ENCODE peak calls at places on chromosomes 2 and 18, in five cellular contexts. U is activated CD8-positive, alpha-beta memory T cell treated with anti-CD3 and anti-CD28 coated beads, Interleukin-2, amount 50 U/mL, for 48 hours; N is HCT116; W is anterior cingulate cortex; V is effector memory CD4-positive, alpha-beta T cell. J is an unnamed sample.

GRCh38 chr2:237199577-237199976 is 113.9 kb downstream of the COPS8 start:
- DNase-seq in U (peak; percentile 37), N (no peak), W (no peak), V (no peak), J (no peak)

GRCh38 chr2:28668106-28668814 is 83.4 kb upstream of the PPP1CB start:
- DNase-seq in U (no peak), N (no peak), W (no peak), V (no peak), J (no peak)

GRCh38 chr2:62410015-62410453 is 96.0 kb downstream of the TMEM17 start:
- DNase-seq in U (no peak), N (no peak), W (peak; percentile 14), V (no peak), J (no peak)

GRCh38 chr2:168684921-168685618 is 117.4 kb upstream of the NOSTRIN start:
- DNase-seq in U (no peak), N (no peak), W (no peak), V (no peak), J (no peak)

GRCh38 chr18:54269924-54270844 is 867 bp downstream of the POLI start:
- DNase-seq in U (no peak), N (peak; percentile 68), W (no peak), V (peak; percentile 52), J (peak; percentile 63)

GRCh38 chr18:78993014-78993926 is 13.7 kb downstream of the SALL3 start:
- DNase-seq in U (no peak), N (no peak), W (no peak), V (no peak), J (no peak)

GRCh38 chr18:44786697-44787096 is 106.0 kb downstream of the SETBP1 start:
- DNase-seq in U (no peak), N (no peak), W (no peak), V (no peak), J (no peak)

GRCh38 chr2:38771632-38772031 is 6.4 kb upstream of the GEMIN6 start:
- DNase-seq in U (no peak), N (no peak), W (no peak), V (no peak), J (no peak)

GRCh38 chr2:114085992-114086391 is 196.1 kb downstream of the ACTR3 start:
- DNase-seq in U (no peak), N (no peak), W (no peak), V (no peak), J (no peak)

GRCh38 chr2:222904557-222905258 is 43.9 kb downstream of the ACSL3 start:
- DNase-seq in U (no peak), N (no peak), W (no peak), V (no peak), J (no peak)

GRCh38 chr2:189393440-189394111 is 47.7 kb upstream of the WDR75 start:
- DNase-seq in U (no peak), N (peak; percentile 87), W (no peak), V (no peak), J (no peak)

GRCh38 chr2:7014201-7014640 is 97.0 kb downstream of the RNF144A start:
- DNase-seq in U (no peak), N (peak; percentile 18), W (peak; percentile 13), V (no peak), J (peak; percentile 39)

GRCh38 chr2:138831154-138831553 is 51.0 kb upstream of the NXPH2 start:
- DNase-seq in U (no peak), N (no peak), W (no peak), V (no peak), J (no peak)

GRCh38 chr2:232310690-232311089 is 67.9 kb upstream of the ALPP start:
- DNase-seq in U (peak; percentile 53), N (no peak), W (no peak), V (no peak), J (no peak)

GRCh38 chr18:70085641-70086040 is 119.8 kb downstream of the RTTN start:
- DNase-seq in U (no peak), N (no peak), W (no peak), V (no peak), J (no peak)

GRCh38 chr2:47221956-47222355 is 66.8 kb upstream of the STPG4 start:
- DNase-seq in U (no peak), N (no peak), W (no peak), V (no peak), J (no peak)

GRCh38 chr2:207928079-207928478 is 97.2 kb downstream of the PLEKHM3 start:
- DNase-seq in U (no peak), N (no peak), W (no peak), V (no peak), J (no peak)

GRCh38 chr2:6580982-6581381 is 284.7 kb downstream of the CMPK2 start:
- DNase-seq in U (no peak), N (no peak), W (no peak), V (no peak), J (no peak)

GRCh38 chr18:34695300-34695699 is 14.8 kb upstream of the DTNA start:
- DNase-seq in U (no peak), N (no peak), W (no peak), V (no peak), J (no peak)

GRCh38 chr2:239834143-239834542 is 191.0 kb downstream of the NDUFA10 start:
- DNase-seq in U (peak; percentile 30), N (no peak), W (no peak), V (no peak), J (no peak)

GRCh38 chr2:9118383-9118960 is 88.1 kb upstream of the ASAP2 start:
- DNase-seq in U (no peak), N (no peak), W (no peak), V (no peak), J (no peak)

GRCh38 chr2:68039317-68039716 is 23.5 kb downstream of the C1D start:
- DNase-seq in U (no peak), N (no peak), W (no peak), V (no peak), J (no peak)

GRCh38 chr2:17441055-17441771 is 77.0 kb downstream of the RAD51AP2 start:
- DNase-seq in U (no peak), N (no peak), W (no peak), V (no peak), J (no peak)

GRCh38 chr2:220446106-220446712 is 818.8 kb downstream of the SLC4A3 start:
- DNase-seq in U (no peak), N (no peak), W (no peak), V (no peak), J (no peak)

GRCh38 chr2:121796239-121796638 is 40.8 kb downstream of the TSN start:
- DNase-seq in U (no peak), N (no peak), W (no peak), V (no peak), J (no peak)

GRCh38 chr2:172931923-172932520 is 143.6 kb upstream of the MAP3K20 start:
- DNase-seq in U (peak; percentile 80), N (peak; percentile 52), W (no peak), V (peak; percentile 26), J (peak; percentile 77)

GRCh38 chr2:70947556-70948184 is 12.0 kb downstream of the ATP6V1B1 start:
- DNase-seq in U (peak; percentile 53), N (peak; percentile 23), W (no peak), V (no peak), J (peak; percentile 5)

GRCh38 chr2:136281281-136282117 is 163.6 kb upstream of the CXCR4 start:
- DNase-seq in U (peak; percentile 69), N (no peak), W (no peak), V (peak; percentile 60), J (peak; percentile 37)